ENCODE peak calls at places on chromosome 16, in nine cellular contexts. H is WERI-Rb-1, X is DND-41, E is cardiac muscle cell, L is left ventricle myocardium inferior, P is A673, N is tibial nerve, J is progenitor cell of endocrine pancreas, T is cardiac fibroblast. I is an unnamed sample.

GRCh38 chr16:23570992-23571632 is 13.6 kb downstream of the UBFD1 start:
- DNase-seq in H (no peak), X (no peak), E (no peak), L (no peak), P (no peak), N (no peak), J (no peak), T (no peak), I (no peak)

GRCh38 chr16:68005786-68006286 is 6.6 kb upstream of the DPEP2 start:
- DNase-seq in H (no peak), X (no peak), E (peak), L (no peak), P (no peak), N (no peak), J (no peak), T (no peak), I (peak)

GRCh38 chr16:89134269-89134668 is 37.3 kb upstream of the CDH15 start:
- DNase-seq in H (no peak), X (no peak), E (no peak), L (peak), P (no peak), N (no peak), J (no peak), T (no peak), I (no peak)

GRCh38 chr16:77784441-77785356 is 3.7 kb upstream of the VAT1L start:
- DNase-seq in H (no peak), X (no peak), E (peak), L (no peak), P (no peak), N (no peak), J (no peak), T (peak), I (no peak)

GRCh38 chr16:64450170-64450569 is 671.7 kb downstream of the CDH11 start:
- DNase-seq in H (no peak), X (no peak), E (no peak), L (no peak), P (no peak), N (no peak), J (no peak), T (peak), I (no peak)

GRCh38 chr16:57510016-57510871 is 24.0 kb upstream of the DOK4 start:
- DNase-seq in H (no peak), X (no peak), E (no peak), L (no peak), P (no peak), N (no peak), J (no peak), T (no peak), I (no peak)

GRCh38 chr16:69311533-69312388 is 611 bp downstream of the VPS4A start:
- DNase-seq in H (peak), X (peak), E (peak), L (no peak), P (peak), N (no peak), J (peak), T (peak), I (peak)

GRCh38 chr16:54594646-54595381 is 308.2 kb upstream of the IRX3 start:
- DNase-seq in H (peak), X (peak), E (no peak), L (no peak), P (no peak), N (no peak), J (no peak), T (no peak), I (no peak)

GRCh38 chr16:58614860-58615259 is 14.8 kb downstream of the CNOT1 start:
- DNase-seq in H (no peak), X (no peak), E (no peak), L (no peak), P (no peak), N (no peak), J (no peak), T (no peak), I (no peak)

GRCh38 chr16:50593410-50594139 is 45.4 kb downstream of the NKD1 start:
- DNase-seq in H (peak), X (no peak), E (peak), L (no peak), P (peak), N (no peak), J (no peak), T (no peak), I (no peak)

GRCh38 chr16:56792960-56793359 is 63.0 kb downstream of the NUP93 start:
- DNase-seq in H (no peak), X (no peak), E (no peak), L (no peak), P (peak), N (no peak), J (no peak), T (no peak), I (no peak)

GRCh38 chr16:86734559-86735480 is 156.5 kb downstream of the FOXL1 start:
- DNase-seq in H (no peak), X (no peak), E (peak), L (no peak), P (no peak), N (no peak), J (no peak), T (no peak), I (no peak)

GRCh38 chr16:25027781-25028180 is 12.6 kb upstream of the ARHGAP17 start:
- DNase-seq in H (no peak), X (no peak), E (no peak), L (no peak), P (no peak), N (no peak), J (no peak), T (no peak), I (peak)

GRCh38 chr16:57023541-57024249 is 34.3 kb downstream of the NLRC5 start:
- DNase-seq in H (no peak), X (no peak), E (no peak), L (no peak), P (no peak), N (no peak), J (no peak), T (no peak), I (peak)

GRCh38 chr16:35207059-35207999 is 1747.9 kb downstream of the TP53TG3F start:
- DNase-seq in H (no peak), X (no peak), E (no peak), L (no peak), P (no peak), N (no peak), J (no peak), T (no peak), I (no peak)

GRCh38 chr16:2912330-2913199 is 834 bp downstream of the FLYWCH1 start:
- DNase-seq in H (no peak), X (peak), E (peak), L (no peak), P (peak), N (no peak), J (no peak), T (peak), I (peak)

GRCh38 chr16:64933890-64934289 is 188.0 kb downstream of the CDH11 start:
- DNase-seq in H (peak), X (no peak), E (no peak), L (peak), P (no peak), N (no peak), J (no peak), T (peak), I (no peak)

GRCh38 chr16:10405386-10405939 is 19.6 kb downstream of the ATF7IP2 start:
- DNase-seq in H (no peak), X (no peak), E (peak), L (no peak), P (no peak), N (no peak), J (no peak), T (peak), I (no peak)

GRCh38 chr16:84839956-84840355 is 20.2 kb downstream of the CRISPLD2 start:
- DNase-seq in H (no peak), X (no peak), E (peak), L (no peak), P (peak), N (no peak), J (no peak), T (peak), I (no peak)

GRCh38 chr16:88500255-88500661 is 47.2 kb downstream of the ZFPM1 start:
- DNase-seq in H (no peak), X (no peak), E (no peak), L (peak), P (no peak), N (no peak), J (no peak), T (no peak), I (no peak)

GRCh38 chr16:68422396-68422964 is 25.8 kb downstream of the SMPD3 start:
- DNase-seq in H (no peak), X (no peak), E (no peak), L (no peak), P (no peak), N (no peak), J (no peak), T (no peak), I (no peak)

GRCh38 chr16:58709338-58709737 is 24.8 kb upstream of the SLC38A7 start:
- DNase-seq in H (no peak), X (no peak), E (no peak), L (no peak), P (no peak), N (no peak), J (no peak), T (no peak), I (no peak)

GRCh38 chr16:86300746-86301480 is 209.4 kb upstream of the FOXF1 start:
- DNase-seq in H (peak), X (no peak), E (no peak), L (no peak), P (no peak), N (no peak), J (no peak), T (no peak), I (no peak)

GRCh38 chr16:90022209-90023077 is 3.2 kb upstream of the DBNDD1 start:
- DNase-seq in H (no peak), X (peak), E (peak), L (peak), P (peak), N (peak), J (peak), T (peak), I (peak)

GRCh38 chr16:58533751-58534470 is 18.6 kb downstream of the SETD6 start:
- DNase-seq in H (no peak), X (no peak), E (peak), L (peak), P (no peak), N (no peak), J (no peak), T (no peak), I (no peak)

GRCh38 chr16:4796982-4797804 is 2.0 kb downstream of the SMIM22 start:
- DNase-seq in H (no peak), X (no peak), E (no peak), L (no peak), P (no peak), N (no peak), J (no peak), T (no peak), I (no peak)

GRCh38 chr16:21218135-21218534 is 6.8 kb upstream of the ZP2 start:
- DNase-seq in H (no peak), X (no peak), E (peak), L (no peak), P (no peak), N (no peak), J (no peak), T (peak), I (no peak)

GRCh38 chr16:10970065-10970464 is 25.7 kb downstream of the CLEC16A start:
- DNase-seq in H (no peak), X (no peak), E (no peak), L (no peak), P (no peak), N (no peak), J (no peak), T (peak), I (no peak)

GRCh38 chr16:4109250-4109736 is 6.9 kb downstream of the ADCY9 start:
- DNase-seq in H (no peak), X (no peak), E (no peak), L (no peak), P (no peak), N (no peak), J (no peak), T (no peak), I (no peak)

DNA sequence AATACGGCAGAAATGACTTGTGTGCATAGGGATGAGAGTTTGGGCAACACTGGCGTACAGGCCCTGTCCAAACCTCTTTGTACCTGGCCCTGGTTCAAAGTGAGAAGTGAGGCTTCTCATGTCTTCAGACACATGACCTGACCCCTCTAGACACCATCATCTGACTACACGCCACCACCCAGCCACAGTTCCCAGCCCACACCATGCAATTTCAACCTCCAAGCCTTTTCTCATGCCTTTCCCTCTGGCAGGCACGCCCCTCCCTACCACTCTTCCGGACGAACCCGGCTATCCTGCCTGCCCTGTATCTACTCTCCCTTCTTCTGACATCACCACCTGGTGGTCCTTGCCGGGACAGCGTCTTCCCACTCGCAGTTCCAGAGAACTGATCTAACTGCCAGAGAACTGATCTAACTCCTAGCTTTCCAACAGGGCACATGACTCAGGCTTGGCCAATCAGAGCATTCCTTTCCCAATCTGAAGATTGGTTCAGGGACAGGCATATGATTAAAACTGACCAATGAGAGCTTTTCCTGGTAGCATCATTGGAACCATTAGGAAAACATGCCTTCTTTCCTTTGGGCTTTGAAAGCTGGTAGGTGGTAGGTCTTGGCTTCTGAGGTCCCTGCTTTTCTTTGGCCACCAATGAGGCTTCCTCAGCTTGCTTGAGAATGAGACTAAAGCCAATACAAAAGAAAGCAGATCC is 27.0 kb upstream of the IL21R start:
- DNase-seq in H (peak), X (peak), E (peak), L (peak), P (peak), N (peak), J (peak), T (peak), I (peak)
- TF ChIP-seq CTCF in H (peak), X (peak), E (peak), L (peak), P (peak), N (no peak), J (peak), T (peak), I (peak)

GRCh38 chr16:46632778-46633733 is 11.9 kb upstream of the SHCBP1 start:
- DNase-seq in H (no peak), X (no peak), E (no peak), L (no peak), P (no peak), N (no peak), J (peak), T (no peak), I (no peak)

GRCh38 chr16:46627746-46628145 is 6.6 kb upstream of the SHCBP1 start:
- DNase-seq in H (no peak), X (no peak), E (no peak), L (no peak), P (no peak), N (no peak), J (no peak), T (no peak), I (no peak)

DNA sequence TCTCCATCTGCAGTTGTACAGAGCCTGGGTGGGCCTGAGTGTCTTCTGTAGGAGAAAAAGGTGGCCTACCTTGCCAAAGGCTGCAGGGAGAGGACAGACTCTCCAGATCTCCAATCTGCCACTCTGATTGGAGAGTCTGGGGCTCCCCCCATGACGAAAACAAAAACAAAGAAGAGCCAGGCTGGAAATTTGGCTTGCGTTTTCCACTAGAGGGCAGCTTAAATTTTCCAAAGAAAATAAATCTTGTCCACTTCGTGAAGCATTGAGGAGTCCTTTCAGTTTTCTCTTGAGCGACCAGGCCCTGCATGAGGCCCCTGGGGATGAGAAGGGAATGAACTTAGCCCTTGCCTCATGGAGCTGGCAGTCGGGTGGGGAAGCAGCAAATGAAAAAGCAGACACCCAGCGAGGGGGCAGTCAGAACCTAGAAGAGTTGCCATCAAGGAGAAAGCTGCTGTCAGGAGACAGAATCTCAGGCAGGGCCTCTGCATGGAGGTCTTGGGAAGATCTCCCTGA is 8.2 kb upstream of the SHCBP1 start:
- DNase-seq in H (no peak), X (no peak), E (peak), L (no peak), P (peak), N (no peak), J (no peak), T (peak), I (no peak)
- TF ChIP-seq CTCF in H (peak), X (peak), E (peak), L (peak), P (peak), N (no peak), J (peak), T (peak), I (no peak)

DNA sequence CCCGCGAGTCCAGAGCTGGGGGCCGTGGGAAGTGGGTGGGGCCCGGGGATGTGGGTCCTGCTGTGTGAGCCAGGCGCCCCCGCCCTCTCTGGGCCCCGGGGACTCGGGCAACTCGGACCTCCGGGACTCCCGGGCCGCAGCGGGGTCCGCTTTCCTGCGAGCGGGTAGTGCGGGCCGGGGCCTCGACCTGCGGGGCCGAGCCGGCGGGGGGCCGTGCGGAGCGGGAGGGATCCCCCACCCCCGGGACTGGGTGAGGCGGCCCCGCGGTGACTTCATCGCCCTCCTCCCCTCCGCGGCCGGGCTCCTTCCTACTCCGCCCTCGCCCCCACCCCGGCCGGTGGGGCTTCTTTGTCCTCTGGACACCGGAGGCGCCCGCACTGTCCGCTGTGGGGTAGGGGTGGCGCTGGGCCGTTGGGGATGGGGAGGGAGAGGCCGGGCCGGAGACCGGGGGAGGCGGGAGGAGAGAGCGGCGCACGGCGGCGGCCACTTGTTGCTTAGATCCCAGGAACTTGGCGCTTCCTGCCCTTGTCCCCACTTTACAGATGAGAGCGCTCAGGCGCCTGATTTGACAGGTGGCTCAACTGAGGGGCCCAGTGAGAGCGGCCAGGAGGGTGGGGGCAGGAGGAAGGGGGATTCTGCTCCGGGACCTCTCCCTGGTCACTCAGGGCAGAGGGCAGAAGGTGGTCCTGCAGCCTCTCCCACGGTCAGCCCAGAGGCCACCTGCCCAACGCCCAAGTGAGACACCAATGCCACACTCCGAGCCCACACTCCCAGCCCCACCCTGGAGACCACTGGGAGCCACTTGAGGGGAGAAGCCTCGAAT is 884 bp downstream of the CMTM3 start:
- DNase-seq in H (peak), X (peak), E (peak), L (peak), P (peak), N (no peak), J (peak), T (peak), I (peak)
- TF ChIP-seq CTCF in H (no peak), X (no peak), E (no peak), L (no peak), P (no peak), N (no peak), J (no peak), T (no peak), I (no peak)

DNA sequence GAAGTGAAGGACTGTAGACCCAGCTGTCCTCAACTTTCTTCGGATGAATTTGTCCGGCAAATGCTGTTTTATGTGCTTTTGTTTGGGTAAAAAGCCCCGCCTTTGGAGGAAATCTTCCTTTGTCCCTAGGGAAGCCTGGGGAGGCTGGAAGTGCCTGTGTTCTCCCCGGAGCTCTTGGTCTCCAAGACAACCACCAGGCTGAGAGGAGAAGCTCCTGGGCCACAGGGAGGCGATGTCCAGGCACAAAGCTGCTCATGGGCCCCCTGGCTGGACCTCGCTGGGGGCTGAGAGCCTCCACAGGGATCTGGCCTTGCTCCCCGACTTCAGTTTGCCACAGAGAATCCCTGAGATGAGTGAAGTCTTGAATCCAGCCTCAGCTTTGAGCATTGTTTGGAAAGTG is 293.1 kb upstream of the N4BP1 start:
- DNase-seq in H (peak), X (no peak), E (no peak), L (no peak), P (no peak), N (no peak), J (no peak), T (no peak), I (no peak)
- TF ChIP-seq CTCF in H (peak), X (no peak), E (no peak), L (no peak), P (no peak), N (no peak), J (no peak), T (no peak), I (no peak)

I was measured in activated CD8-positive, alpha-beta T cell treated with anti-CD3 and anti-CD28 coated beads for 36 hours.